ENCODE peak calls at places on chromosomes 3 and 15, in seven cellular contexts. F is tibial nerve, U is fibroblast of lung, V is brain microvascular endothelial cell, M is adrenal gland, O is endodermal cell, I is PC-3. H is an unnamed sample.
A peak's percentile ranks its signal among the peaks of the same experiment; 100 is the strongest.

GRCh38 chr3:123511726-123512125 is 62.8 kb upstream of the ADCY5 start:
- DNase-seq in F (no peak), U (no peak), V (no peak), M (no peak), O (no peak), I (no peak), H (no peak)

GRCh38 chr3:189186093-189186492 is 14.3 kb downstream of the TPRG1 start:
- DNase-seq in F (peak; percentile 24), U (peak; percentile 68), V (peak; percentile 79), M (peak; percentile 74), O (no peak), I (no peak), H (peak; percentile 36)

GRCh38 chr3:158160958-158161357 is 51.1 kb downstream of the RSRC1 start:
- DNase-seq in F (no peak), U (peak; percentile 77), V (peak; percentile 49), M (no peak), O (no peak), I (peak; percentile 91), H (no peak)

GRCh38 chr3:148540266-148540665 is 157.4 kb upstream of the AGTR1 start:
- DNase-seq in F (no peak), U (no peak), V (no peak), M (no peak), O (no peak), I (no peak), H (no peak)

GRCh38 chr3:29285356-29286070 is 4.6 kb downstream of the RBMS3 start:
- DNase-seq in F (no peak), U (peak; percentile 46), V (no peak), M (no peak), O (no peak), I (peak; percentile 31), H (no peak)

GRCh38 chr15:67574981-67575632 is 32.6 kb downstream of the MAP2K5 start:
- DNase-seq in F (no peak), U (peak; percentile 28), V (no peak), M (no peak), O (no peak), I (no peak), H (no peak)

GRCh38 chr3:146160964-146161724 is at the start of gene PLOD2:
- DNase-seq in F (peak; percentile 25), U (peak; percentile 92), V (peak; percentile 85), M (peak; percentile 80), O (peak; percentile 89), I (peak; percentile 97), H (peak; percentile 83)

GRCh38 chr3:69251078-69251805 is 128.8 kb upstream of the LMOD3 start:
- DNase-seq in F (no peak), U (no peak), V (no peak), M (no peak), O (no peak), I (no peak), H (no peak)

GRCh38 chr3:79015854-79016253 is 751.9 kb downstream of the ROBO1 start:
- DNase-seq in F (no peak), U (no peak), V (no peak), M (no peak), O (no peak), I (no peak), H (no peak)

GRCh38 chr3:182755308-182756106 is 37.8 kb upstream of the ATP11B start:
- DNase-seq in F (no peak), U (peak; percentile 36), V (no peak), M (no peak), O (no peak), I (peak; percentile 41), H (no peak)

GRCh38 chr3:61356678-61357077 is 105.4 kb upstream of the FHIT start:
- DNase-seq in F (no peak), U (no peak), V (no peak), M (no peak), O (no peak), I (no peak), H (no peak)

GRCh38 chr15:37007301-37007700 is 93.0 kb downstream of the MEIS2 start:
- DNase-seq in F (no peak), U (peak; percentile 26), V (no peak), M (no peak), O (no peak), I (no peak), H (no peak)

GRCh38 chr3:192444791-192445106 is 282.6 kb downstream of the FGF12 start:
- DNase-seq in F (no peak), U (no peak), V (no peak), M (no peak), O (no peak), I (no peak), H (no peak)

GRCh38 chr3:55013145-55013544 is 85.3 kb upstream of the LRTM1 start:
- DNase-seq in F (no peak), U (peak; percentile 61), V (peak; percentile 46), M (no peak), O (no peak), I (peak; percentile 20), H (no peak)

GRCh38 chr15:62153228-62153627 is 11.9 kb downstream of the C2CD4B start:
- DNase-seq in F (no peak), U (no peak), V (no peak), M (no peak), O (no peak), I (no peak), H (no peak)

GRCh38 chr15:59105839-59106238 is 893 bp downstream of the CCNB2 start:
- DNase-seq in F (no peak), U (no peak), V (no peak), M (no peak), O (no peak), I (peak; percentile 37), H (no peak)

GRCh38 chr15:93467327-93467726 is 378.3 kb upstream of the RGMA start:
- DNase-seq in F (peak; percentile 41), U (peak; percentile 72), V (no peak), M (no peak), O (no peak), I (no peak), H (no peak)

GRCh38 chr3:47412842-47413520 is 32.2 kb downstream of the PTPN23 start:
- DNase-seq in F (no peak), U (no peak), V (no peak), M (no peak), O (no peak), I (no peak), H (no peak)

GRCh38 chr3:71722693-71723092 is 2.5 kb downstream of the EIF4E3 start:
- DNase-seq in F (no peak), U (no peak), V (no peak), M (no peak), O (no peak), I (no peak), H (no peak)
- H3K27ac ChIP-seq in F (no peak overlapping the region), U (no peak overlapping the region), V (no peak overlapping the region), M (no peak overlapping the region), O (no peak overlapping the region), I (no peak overlapping the region), H (no peak overlapping the region)

GRCh38 chr15:73240864-73241499 is 127.8 kb downstream of the HCN4 start:
- DNase-seq in F (peak; percentile 63), U (peak; percentile 46), V (peak; percentile 60), M (peak; percentile 57), O (peak; percentile 91), I (peak; percentile 81), H (no peak)
- TF ChIP-seq CTCF in F (peak; percentile 86), U (peak; percentile 87), V (peak; percentile 89), M (peak; percentile 76), O (peak; percentile 96), I (peak; percentile 88), H (peak; percentile 93)

DNA sequence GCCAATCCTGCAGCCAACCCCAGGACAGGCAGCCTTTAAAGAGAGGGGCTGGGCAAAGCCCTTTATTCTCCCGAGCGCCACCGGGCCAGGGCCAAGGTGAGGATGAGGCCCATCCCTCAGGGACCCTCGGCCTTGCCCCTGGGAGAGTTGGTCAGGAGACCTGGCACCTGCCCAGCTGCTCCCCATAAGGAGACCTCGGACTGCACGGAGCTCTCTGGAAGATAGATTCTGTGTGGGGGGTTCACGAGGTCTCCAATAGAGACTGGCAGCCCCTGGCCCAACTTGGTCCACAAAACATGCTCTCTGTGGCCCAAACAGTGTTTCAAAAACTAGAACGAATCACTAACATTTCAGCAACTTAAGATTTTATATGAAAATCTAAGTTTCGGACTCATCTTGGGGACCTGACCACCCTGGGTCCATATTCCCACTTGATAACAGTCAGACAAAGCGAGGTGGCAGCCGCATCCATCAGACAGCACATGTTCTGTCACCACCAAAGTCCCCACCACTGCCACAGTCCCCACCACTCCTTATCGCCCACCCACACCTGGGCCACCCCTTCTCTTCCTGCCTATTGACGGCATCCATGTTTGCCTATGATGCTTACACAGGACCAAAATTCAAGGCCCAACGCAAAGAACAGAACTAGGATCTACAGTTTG is 114.4 kb upstream of the RPL32 start:
- DNase-seq in F (no peak), U (no peak), V (no peak), M (no peak), O (no peak), I (no peak), H (no peak)
- H3K4me3 ChIP-seq in F (no peak overlapping the region), U (no peak overlapping the region), V (no peak overlapping the region), M (no peak overlapping the region), O (no peak overlapping the region), I (no peak overlapping the region), H (no peak overlapping the region)

GRCh38 chr3:11605398-11605797 is 38.3 kb downstream of the VGLL4 start:
- DNase-seq in F (no peak), U (no peak), V (no peak), M (no peak), O (no peak), I (no peak), H (no peak)
- H3K27ac ChIP-seq in F (peak overlapping the region; percentile 40), U (peak overlapping the region; percentile 62), V (peak overlapping the region; percentile 58), M (no peak overlapping the region), O (no peak overlapping the region), I (no peak overlapping the region), H (no peak overlapping the region)